ENCODE peak calls at places on chromosomes 6 and 20, in four cellular contexts. E is HepG2, K is GM12878, B is HCT116. N is an unnamed sample.

GRCh38 chr6:27038498-27038897 is 209.0 kb upstream of the PRSS16 start:
- DNase-seq in E (peak), K (no peak), B (no peak), N (no peak)

GRCh38 chr6:84280030-84280429 is 52.6 kb upstream of the CEP162 start:
- DNase-seq in E (no peak), K (no peak), B (no peak), N (no peak)

GRCh38 chr6:131172237-131172636 is 37.0 kb downstream of the AKAP7 start:
- DNase-seq in E (no peak), K (no peak), B (no peak), N (no peak)

GRCh38 chr20:63472159-63472811 is at the start of gene KCNQ2:
- DNase-seq in E (no peak), K (no peak), B (peak), N (peak)

GRCh38 chr6:56746767-56747504 is 104.2 kb upstream of the DST start:
- DNase-seq in E (no peak), K (no peak), B (no peak), N (no peak)

GRCh38 chr20:31663838-31664695 is 26.4 kb downstream of the COX4I2 start:
- DNase-seq in E (peak), K (no peak), B (no peak), N (peak)

GRCh38 chr6:42335896-42336295 is 115.8 kb downstream of the TRERF1 start:
- DNase-seq in E (no peak), K (no peak), B (no peak), N (no peak)

GRCh38 chr6:26457796-26458688 is at the start of gene BTN2A1:
- DNase-seq in E (peak), K (peak), B (peak), N (peak)

GRCh38 chr20:23022849-23023248 is 12.3 kb upstream of the SSTR4 start:
- DNase-seq in E (no peak), K (no peak), B (no peak), N (no peak)

GRCh38 chr20:63070771-63071540 is 64.2 kb upstream of the BHLHE23 start:
- DNase-seq in E (no peak), K (no peak), B (no peak), N (no peak)

GRCh38 chr6:148868314-148868713 is 121.5 kb downstream of the UST start:
- DNase-seq in E (no peak), K (no peak), B (no peak), N (no peak)

GRCh38 chr6:32113386-32114352 is 4.5 kb upstream of the TNXB start:
- DNase-seq in E (peak), K (no peak), B (no peak), N (peak)

GRCh38 chr6:127459231-127459641 is at the start of gene KIAA0408:
- DNase-seq in E (no peak), K (no peak), B (no peak), N (peak)

GRCh38 chr6:89610149-89610642 is 28.4 kb downstream of the LYRM2 start:
- DNase-seq in E (peak), K (peak), B (peak), N (peak)

GRCh38 chr6:131862486-131862885 is 54.7 kb downstream of the ENPP1 start:
- DNase-seq in E (no peak), K (no peak), B (no peak), N (no peak)

GRCh38 chr6:134010400-134010799 is 42.0 kb downstream of the SLC2A12 start:
- DNase-seq in E (no peak), K (no peak), B (no peak), N (no peak)

GRCh38 chr20:4961746-4962145 is 39.6 kb downstream of the SLC23A2 start:
- DNase-seq in E (peak), K (no peak), B (no peak), N (no peak)

GRCh38 chr6:54282186-54282585 is 26.1 kb upstream of the TINAG start:
- DNase-seq in E (no peak), K (no peak), B (peak), N (no peak)

GRCh38 chr6:11584264-11584663 is 46.7 kb downstream of the TMEM170B start:
- DNase-seq in E (no peak), K (no peak), B (no peak), N (no peak)

GRCh38 chr20:10185741-10186558 is 32.7 kb upstream of the SNAP25 start:
- DNase-seq in E (peak), K (no peak), B (no peak), N (no peak)

GRCh38 chr20:8049321-8049720 is 29.8 kb upstream of the TMX4 start:
- DNase-seq in E (no peak), K (no peak), B (no peak), N (no peak)

GRCh38 chr20:3744806-3745685 is 12.6 kb downstream of the HSPA12B start:
- DNase-seq in E (peak), K (no peak), B (peak), N (peak)

GRCh38 chr6:95286874-95287273 is 290.5 kb upstream of the MANEA start:
- DNase-seq in E (no peak), K (no peak), B (no peak), N (no peak)

GRCh38 chr6:155867682-155868081 is 412.0 kb upstream of the NOX3 start:
- DNase-seq in E (no peak), K (no peak), B (no peak), N (no peak)

GRCh38 chr6:37966801-37967200 is 147.3 kb downstream of the ZFAND3 start:
- DNase-seq in E (no peak), K (no peak), B (no peak), N (no peak)
- TF ChIP-seq JUND in E (no peak), K (no peak), B (no peak), N (no peak)

GRCh38 chr20:57590485-57591288 is 29.5 kb downstream of the ZBP1 start:
- DNase-seq in E (no peak), K (no peak), B (no peak), N (no peak)
- TF ChIP-seq JUND in E (no peak), K (no peak), B (no peak), N (no peak)

GRCh38 chr6:2891768-2892170 is 11.3 kb downstream of the SERPINB9 start:
- DNase-seq in E (no peak), K (peak), B (no peak), N (no peak)
- TF ChIP-seq JUND in E (no peak), K (no peak), B (no peak), N (no peak)

DNA sequence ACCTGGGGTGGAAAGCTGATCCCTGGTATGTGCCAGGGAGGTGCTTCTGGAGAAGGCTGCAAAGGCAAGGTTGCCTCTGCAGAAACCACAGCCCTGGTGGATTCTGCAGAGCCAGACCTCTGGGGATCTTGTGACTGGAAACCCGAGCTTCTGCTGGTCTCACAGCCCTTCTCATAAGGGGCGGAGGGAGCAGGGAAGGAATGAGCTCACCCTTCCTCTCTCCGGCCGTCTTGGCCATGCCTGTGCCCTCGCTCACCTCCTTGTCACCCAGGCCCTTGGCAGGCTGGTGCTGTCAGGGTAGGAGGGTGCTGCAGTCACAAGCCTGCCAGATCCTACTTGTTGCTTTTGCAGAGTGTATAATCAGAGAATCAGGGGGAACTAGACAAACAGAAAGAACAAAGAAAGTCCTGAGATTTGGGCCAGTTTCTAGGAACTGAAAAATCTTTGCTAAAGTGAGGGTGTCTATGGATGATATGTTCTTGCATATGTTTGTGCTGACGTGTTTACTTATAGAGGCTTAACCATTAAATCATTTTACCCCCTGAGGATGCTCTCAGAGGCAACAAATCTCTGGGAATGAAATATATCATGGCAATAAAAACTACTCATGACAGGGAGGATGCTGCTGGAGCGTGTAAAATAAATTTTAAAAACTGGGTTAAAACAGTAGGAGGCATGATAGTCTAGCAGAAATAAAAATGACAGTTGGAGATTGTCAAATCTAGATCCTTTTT is 244.9 kb upstream of the SOX4 start:
- DNase-seq in E (no peak), K (no peak), B (no peak), N (no peak)
- TF ChIP-seq JUND in E (no peak), K (no peak), B (no peak), N (no peak)

DNA sequence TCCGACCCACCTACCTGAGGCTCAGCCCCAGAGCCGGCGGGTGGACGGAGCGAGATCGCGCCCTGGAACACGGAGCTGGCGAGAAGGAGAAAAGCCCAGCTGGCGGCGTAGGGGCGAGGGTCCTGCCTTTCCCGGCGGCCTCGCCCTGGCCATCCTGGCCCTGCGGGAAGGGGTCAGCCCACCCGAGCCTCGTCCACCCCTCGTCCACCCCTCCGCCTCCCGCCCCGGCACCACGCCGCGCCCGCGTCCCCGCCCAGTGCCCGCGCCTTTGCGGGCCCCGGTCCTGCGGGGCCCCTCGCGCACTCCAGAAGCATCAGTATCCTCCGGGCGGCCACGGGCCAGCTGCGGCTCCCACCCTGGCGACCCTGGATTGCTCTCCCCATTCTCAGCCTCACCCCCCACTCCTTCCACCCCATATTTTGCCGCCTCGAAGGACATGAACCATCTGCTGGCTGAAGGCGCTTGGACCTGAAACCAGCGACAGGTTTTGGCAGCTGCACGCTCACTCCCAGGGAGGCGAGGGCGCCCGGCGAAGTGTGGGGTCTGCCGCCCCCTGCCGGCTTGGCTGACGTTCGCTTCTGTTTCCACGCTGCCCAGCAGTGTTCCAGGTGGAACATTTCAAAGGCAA is 65.1 kb downstream of the PLG start:
- DNase-seq in E (peak), K (no peak), B (no peak), N (no peak)
- TF ChIP-seq JUND in E (no peak), K (no peak), B (no peak), N (no peak)

DNA sequence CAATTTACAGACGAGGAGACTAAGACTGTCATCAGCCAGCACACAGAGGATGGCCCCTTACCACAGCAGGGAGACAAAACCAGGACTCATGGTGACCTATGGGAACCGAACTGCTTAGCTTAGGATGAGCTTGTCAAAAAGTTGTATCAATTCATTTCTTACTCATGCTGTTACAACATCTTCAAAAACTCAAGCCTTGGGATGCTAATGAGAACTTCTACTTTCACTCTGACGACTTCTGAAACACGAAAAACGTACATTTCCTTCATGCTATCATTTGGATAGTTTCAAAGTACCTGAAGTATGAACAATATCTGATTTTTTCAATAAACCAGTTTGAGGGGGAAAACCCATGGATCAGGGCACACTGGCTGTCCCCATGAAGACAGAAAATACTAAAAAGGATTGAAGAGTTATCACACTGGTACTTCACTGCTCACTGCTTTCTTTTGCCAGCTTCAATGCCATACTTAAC is 31.9 kb downstream of the HIVEP2 start:
- DNase-seq in E (no peak), K (peak), B (no peak), N (no peak)
- TF ChIP-seq JUND in E (no peak), K (peak), B (no peak), N (no peak)

DNA sequence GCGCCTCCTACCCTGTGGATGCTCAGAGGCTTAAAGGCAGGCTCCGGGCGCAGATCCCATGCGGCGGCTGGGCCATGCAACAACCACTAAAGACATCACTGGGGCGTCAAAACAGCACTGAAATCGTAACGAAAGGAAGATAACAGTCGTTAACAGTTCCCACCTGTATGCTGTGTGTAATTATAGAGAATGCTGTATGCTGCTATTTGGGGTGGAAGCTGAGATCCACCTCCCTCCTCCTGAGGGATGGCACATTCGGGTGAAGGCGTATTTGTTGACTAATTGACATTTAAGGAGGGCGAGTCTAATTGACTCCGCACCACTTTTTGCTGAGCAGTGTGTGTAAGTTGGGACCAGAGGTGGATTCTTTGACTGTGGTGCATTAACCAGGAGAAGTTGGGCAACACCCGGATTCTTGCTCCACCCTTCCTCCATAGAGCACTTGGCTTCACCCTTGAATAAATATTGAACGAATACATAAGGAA is 687 bp downstream of the SLC35A1 start:
- DNase-seq in E (peak), K (peak), B (no peak), N (peak)
- TF ChIP-seq JUND in E (no peak), K (no peak), B (no peak), N (no peak)

N was measured in T47D.